ENCODE peak calls at places on chromosomes 11 and 22, in six cellular contexts. E is heart left ventricle, D is fibroblast of lung, M is colonic mucosa, L is cardiac muscle cell, N is astrocyte of the spinal cord. C is an unnamed sample.

GRCh38 chr11:8962827-8963226 is 1.4 kb downstream of the TMEM9B start:
- DNase-seq in M (no peak), D (no peak), E (no peak), N (no peak), L (no peak), C (no peak)

GRCh38 chr11:12958984-12959383 is 50.1 kb upstream of the RASSF10 start:
- DNase-seq in M (peak), E (no peak), N (no peak), D (no peak), L (no peak), C (no peak)

GRCh38 chr11:2685051-2685450 is 14.7 kb downstream of the KCNQ1OT1 start:
- DNase-seq in E (no peak), N (no peak), L (no peak), M (no peak), D (no peak), C (no peak)

GRCh38 chr22:35887296-35887875 is 141.2 kb downstream of the RBFOX2 start:
- DNase-seq in D (peak), E (no peak), N (peak), L (no peak), M (no peak), C (no peak)

GRCh38 chr11:42175203-42175602 is 715.8 kb upstream of the LRRC4C start:
- DNase-seq in N (peak), D (peak), L (peak), M (no peak), E (no peak), C (peak)

GRCh38 chr11:107691003-107691402 is 20.9 kb downstream of the SLN start:
- DNase-seq in L (peak), M (no peak), D (peak), E (no peak), N (peak), C (peak)

GRCh38 chr22:29078036-29078868 is 5.4 kb downstream of the KREMEN1 start:
- DNase-seq in N (no peak), D (no peak), E (no peak), M (no peak), L (no peak), C (peak)

GRCh38 chr11:74123008-74123448 is 47.8 kb downstream of the C2CD3 start:
- DNase-seq in M (no peak), E (no peak), L (peak), N (no peak), D (peak), C (no peak)

GRCh38 chr22:24962094-24962493 is 9.6 kb downstream of the KIAA1671 start:
- DNase-seq in N (no peak), M (no peak), D (no peak), E (no peak), L (no peak), C (no peak)

GRCh38 chr11:112339566-112339965 is 78.9 kb upstream of the PLET1 start:
- DNase-seq in N (no peak), L (no peak), D (no peak), E (no peak), M (no peak), C (no peak)

GRCh38 chr11:108985611-108986279 is 320.9 kb downstream of the DDX10 start:
- DNase-seq in L (peak), M (no peak), E (no peak), D (peak), N (peak), C (peak)

GRCh38 chr11:66190776-66191175 is 77.7 kb upstream of the RAB1B start:
- DNase-seq in M (no peak), N (no peak), L (no peak), D (no peak), E (no peak), C (peak)

GRCh38 chr22:22348127-22348814 is 103.7 kb downstream of the VPREB1 start:
- DNase-seq in N (no peak), D (no peak), M (no peak), L (no peak), E (no peak), C (peak)

GRCh38 chr11:95715777-95716241 is 73.8 kb downstream of the FAM76B start:
- DNase-seq in M (no peak), L (peak), N (peak), E (no peak), D (peak), C (no peak)

GRCh38 chr11:11594162-11594561 is 27.6 kb downstream of the GALNT18 start:
- DNase-seq in D (no peak), M (no peak), N (no peak), E (no peak), L (no peak), C (no peak)

GRCh38 chr11:95364324-95365295 is 133.6 kb upstream of the SESN3 start:
- DNase-seq in L (peak), D (peak), E (no peak), N (peak), M (no peak), C (peak)

GRCh38 chr11:110762596-110762995 is 50.4 kb upstream of the ARHGAP20 start:
- DNase-seq in D (no peak), E (no peak), N (peak), L (no peak), M (no peak), C (peak)

GRCh38 chr11:95284057-95285052 is 53.4 kb upstream of the SESN3 start:
- DNase-seq in L (no peak), D (peak), N (no peak), E (no peak), M (no peak), C (no peak)

GRCh38 chr11:24760681-24761080 is 263.8 kb downstream of the LUZP2 start:
- DNase-seq in E (no peak), M (no peak), D (peak), L (peak), N (no peak), C (no peak)

GRCh38 chr11:94417386-94417987 is 16.3 kb upstream of the GPR83 start:
- DNase-seq in M (no peak), L (peak), N (peak), D (peak), E (no peak), C (peak)

GRCh38 chr11:128324531-128325141 is 262.7 kb downstream of the ETS1 start:
- DNase-seq in N (no peak), L (no peak), E (no peak), M (no peak), D (no peak), C (no peak)

GRCh38 chr11:79940976-79941735 is 500.3 kb upstream of the TENM4 start:
- DNase-seq in M (no peak), L (no peak), D (peak), N (peak), E (no peak), C (no peak)

GRCh38 chr11:115905331-115905730 is 401.1 kb upstream of the CADM1 start:
- DNase-seq in E (no peak), D (peak), L (no peak), M (no peak), N (peak), C (no peak)

GRCh38 chr11:7964873-7965272 is 374 bp downstream of the NLRP10 start:
- DNase-seq in E (no peak), M (no peak), N (peak), D (peak), L (no peak), C (peak)

GRCh38 chr22:45552580-45553332 is 50.1 kb downstream of the FBLN1 start:
- DNase-seq in L (peak), N (peak), D (peak), M (peak), E (peak), C (peak)

GRCh38 chr11:116678887-116679286 is 93.9 kb downstream of the BUD13 start:
- DNase-seq in E (no peak), N (no peak), L (no peak), M (no peak), D (no peak), C (no peak)

GRCh38 chr11:107957109-107957588 is 28.9 kb downstream of the RAB39A start:
- DNase-seq in L (peak), D (no peak), E (no peak), M (no peak), N (no peak), C (peak)

GRCh38 chr22:39474351-39474991 is 17.7 kb downstream of the MGAT3 start:
- DNase-seq in L (no peak), N (no peak), M (peak), E (no peak), D (no peak), C (peak)

GRCh38 chr22:23763579-23764331 is 965 bp downstream of the C22orf15 start:
- DNase-seq in L (no peak), E (peak), D (no peak), N (no peak), M (no peak), C (no peak)

GRCh38 chr11:47928426-47928825 is 51.9 kb upstream of the PTPRJ start:
- DNase-seq in L (no peak), D (no peak), E (no peak), N (no peak), M (no peak), C (no peak)

GRCh38 chr22:50737728-50738648 is at the start of gene ACR:
- DNase-seq in D (no peak), L (no peak), E (peak), N (no peak), M (peak), C (no peak)

GRCh38 chr11:111631666-111632039 is 29.4 kb downstream of the SIK2 start:
- DNase-seq in M (no peak), D (peak), E (no peak), L (peak), N (peak), C (peak)

GRCh38 chr11:93993747-93994146 is 27.4 kb upstream of the HEPHL1 start:
- DNase-seq in N (peak), D (no peak), M (no peak), L (no peak), E (no peak), C (no peak)

GRCh38 chr22:47918276-47918928 is 1156.0 kb downstream of the TBC1D22A start:
- DNase-seq in L (no peak), N (no peak), M (no peak), D (no peak), E (no peak), C (no peak)

GRCh38 chr11:27233654-27234042 is 129.4 kb downstream of the CCDC34 start:
- DNase-seq in M (no peak), L (no peak), N (peak), E (no peak), D (no peak), C (no peak)

GRCh38 chr11:1515082-1516060 is 28.8 kb upstream of the MOB2 start:
- DNase-seq in L (peak), D (peak), E (peak), M (peak), N (peak), C (peak)

GRCh38 chr11:65100674-65101350 is 4.8 kb downstream of the VPS51 start:
- DNase-seq in D (no peak), N (no peak), L (peak), M (no peak), E (no peak), C (peak)
- TF ChIP-seq CTCF in D (no peak), N (no peak), L (peak), M (no peak), E (no peak), C (no peak)

GRCh38 chr11:45921561-45922424 is 663 bp upstream of the LARGE2 start:
- DNase-seq in E (peak), L (no peak), M (peak), D (no peak), N (no peak), C (no peak)

GRCh38 chr11:45924927-45925326 is 2.5 kb downstream of the LARGE2 start:
- DNase-seq in L (no peak), N (no peak), M (peak), E (no peak), D (no peak), C (no peak)

GRCh38 chr11:45920531-45921477 is 1.7 kb upstream of the LARGE2 start:
- DNase-seq in D (no peak), E (peak), M (no peak), N (no peak), L (no peak), C (no peak)

GRCh38 chr11:45924036-45924915 is 1.8 kb downstream of the LARGE2 start:
- DNase-seq in N (no peak), L (no peak), M (no peak), E (peak), D (no peak), C (no peak)

DNA sequence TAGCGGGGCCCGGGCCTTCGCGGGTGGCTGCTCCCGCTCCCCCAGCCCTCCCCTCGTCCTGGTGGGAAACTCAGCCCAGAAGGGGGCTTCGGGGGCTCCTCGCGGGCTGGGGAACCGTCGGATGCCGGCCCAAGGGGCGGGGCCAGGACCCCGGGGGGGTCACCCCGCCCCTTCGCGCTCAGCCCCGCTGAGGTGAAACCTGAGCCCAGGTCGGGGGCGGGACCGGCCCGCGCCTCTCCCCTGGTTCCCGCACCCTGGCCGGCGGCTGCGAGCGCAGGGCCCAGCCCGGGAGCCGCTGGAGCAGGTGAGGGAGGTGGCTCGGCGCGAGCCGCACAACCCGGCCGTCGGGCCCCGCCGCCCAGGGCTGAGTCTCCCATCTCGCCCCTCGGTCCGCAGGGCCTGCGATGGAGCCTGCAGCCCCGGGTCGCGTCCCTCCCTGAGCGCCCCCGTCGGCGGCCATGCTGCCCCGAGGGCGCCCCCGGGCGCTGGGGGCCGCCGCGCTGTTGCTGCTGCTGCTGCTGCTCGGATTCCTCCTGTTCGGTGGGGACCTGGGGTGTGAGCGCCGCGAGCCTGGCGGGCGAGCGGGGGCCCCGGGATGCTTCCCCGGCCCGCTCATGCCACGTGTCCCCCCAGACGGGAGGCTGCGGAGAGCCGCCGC is at the start of gene LARGE2:
- DNase-seq in E (no peak), M (peak), L (no peak), N (no peak), D (no peak), C (no peak)
- H3K4me3 ChIP-seq in E (peak), M (peak), L (peak), N (no peak), D (no peak), C (no peak)

DNA sequence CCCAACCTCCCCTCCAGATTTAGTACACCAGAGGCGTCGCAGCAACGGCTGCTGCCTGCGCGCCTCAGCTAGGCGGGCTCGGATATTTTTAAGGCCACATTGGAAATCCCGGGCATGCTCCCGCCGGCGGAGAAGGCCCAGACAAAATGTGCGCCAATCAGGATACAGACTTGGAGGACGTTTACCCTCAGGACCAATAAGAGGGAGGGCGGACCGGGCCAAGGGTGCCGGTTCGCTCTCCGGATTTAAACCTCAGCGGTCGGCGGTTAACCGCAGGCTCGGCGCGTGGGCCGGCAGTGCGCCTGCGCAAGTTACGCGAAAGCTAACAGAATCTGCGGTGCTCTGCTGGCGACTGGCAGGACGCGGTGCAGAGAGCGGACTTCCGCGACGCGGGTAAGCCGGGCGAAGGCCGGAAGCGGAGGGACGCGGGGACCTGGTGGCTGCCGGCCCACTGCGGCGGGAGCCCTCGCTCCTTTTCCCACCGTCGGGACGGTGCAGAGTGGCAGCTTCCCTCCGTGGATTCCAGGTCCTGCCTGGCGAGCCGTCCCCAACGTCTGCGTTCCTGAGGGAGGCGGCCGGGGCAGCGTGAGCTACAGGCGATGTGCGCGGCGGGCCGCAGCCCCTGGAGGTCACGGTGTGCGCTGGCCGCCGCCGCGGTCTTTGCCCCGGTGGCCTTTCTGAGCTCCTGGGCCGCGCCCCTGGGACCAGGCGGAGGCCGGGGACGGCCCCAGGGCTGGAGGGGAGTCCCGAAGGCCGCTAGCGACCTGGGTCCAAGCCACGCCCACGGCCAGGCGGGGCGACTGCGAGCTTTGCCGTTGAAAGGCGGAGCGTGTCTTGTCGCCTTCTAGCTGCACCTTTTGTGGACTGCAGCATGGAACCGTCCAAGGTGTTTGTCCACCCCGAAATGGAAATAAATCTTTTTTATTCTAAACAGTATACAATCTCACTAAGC is at the start of gene HYLS1:
- DNase-seq in L (peak), E (peak), D (peak), M (peak), N (peak), C (peak)
- TF ChIP-seq CTCF in L (peak), E (peak), D (peak), M (no peak), N (peak), C (peak)

DNA sequence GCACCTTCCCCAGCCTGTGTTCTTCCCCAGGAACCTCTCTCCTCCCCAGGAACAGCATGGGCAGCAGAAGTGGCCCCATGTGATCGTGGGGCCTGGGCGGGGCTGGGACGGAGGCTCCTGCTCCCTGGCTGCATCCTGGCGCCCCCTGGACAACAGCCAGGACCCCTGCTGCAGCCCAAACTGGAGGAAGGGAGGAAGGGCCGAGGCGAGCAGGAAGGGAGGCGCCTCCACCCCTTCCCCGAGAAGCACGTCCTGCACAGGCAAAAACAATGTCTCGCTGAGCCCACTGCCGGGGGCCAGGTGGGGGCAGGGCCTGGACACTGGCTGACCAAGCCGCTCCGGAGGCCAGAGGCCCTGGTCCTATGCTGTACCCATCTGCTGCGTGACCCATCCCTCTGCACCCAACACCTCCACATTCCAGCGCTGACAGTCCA is 15.0 kb upstream of the MFNG start:
- DNase-seq in E (peak), D (no peak), M (peak), N (peak), L (peak), C (no peak)
- H3K4me3 ChIP-seq in E (peak), D (no peak), M (no peak), N (no peak), L (no peak), C (no peak)

GRCh38 chr11:78039919-78040671 is 17.0 kb upstream of the KCTD14 start:
- DNase-seq in E (peak), L (peak), M (peak), N (peak), D (peak), C (peak)

GRCh38 chr11:78039391-78039918 is 16.4 kb upstream of the KCTD14 start:
- DNase-seq in N (no peak), E (no peak), M (no peak), L (no peak), D (no peak), C (no peak)

GRCh38 chr11:78041843-78042455 is 18.9 kb upstream of the KCTD14 start:
- DNase-seq in L (no peak), E (no peak), D (no peak), N (no peak), M (no peak), C (no peak)

GRCh38 chr11:78042858-78043257 is 19.8 kb upstream of the KCTD14 start:
- DNase-seq in N (no peak), L (no peak), M (no peak), D (no peak), E (no peak), C (no peak)

GRCh38 chr11:78040691-78041379 is 17.8 kb upstream of the KCTD14 start:
- DNase-seq in E (no peak), M (no peak), D (no peak), N (no peak), L (no peak), C (peak)
- TF ChIP-seq CTCF in E (no peak), M (no peak), D (no peak), N (no peak), L (no peak), C (no peak)

GRCh38 chr11:68684385-68685356 is at the start of gene GAL:
- DNase-seq in M (no peak), E (no peak), L (no peak), D (no peak), N (no peak), C (no peak)

GRCh38 chr11:68683086-68683951 is 1.0 kb upstream of the GAL start:
- DNase-seq in D (no peak), N (no peak), E (no peak), M (no peak), L (no peak), C (no peak)

GRCh38 chr11:68682531-68682931 is 1.8 kb upstream of the GAL start:
- DNase-seq in D (no peak), L (no peak), E (no peak), M (no peak), N (no peak), C (no peak)

GRCh38 chr11:68685656-68686380 is 1.5 kb downstream of the GAL start:
- DNase-seq in M (no peak), L (no peak), N (no peak), E (no peak), D (no peak), C (no peak)

GRCh38 chr11:68683952-68684384 is 376 bp upstream of the GAL start:
- DNase-seq in L (no peak), N (no peak), M (no peak), E (no peak), D (no peak), C (no peak)
- H3K4me3 ChIP-seq in L (peak), N (no peak), M (peak), E (peak), D (peak), C (no peak)